ENCODE peak calls at places on chromosomes 3 and 15, in five cellular contexts. O is GM12878, U is stomach, F is H1, J is transverse colon. X is an unnamed sample.

GRCh38 chr3:68893600-68894239 is 38.6 kb downstream of the TAFA4 start:
- DNase-seq in U (no peak), F (no peak), O (no peak), J (no peak), X (no peak)

GRCh38 chr3:182636646-182637045 is 156.7 kb upstream of the ATP11B start:
- DNase-seq in O (no peak), U (no peak), J (no peak), F (no peak), X (no peak)

GRCh38 chr15:87349181-87349580 is 907.4 kb downstream of the NTRK3 start:
- DNase-seq in J (no peak), O (no peak), F (no peak), U (no peak), X (no peak)

GRCh38 chr15:38823272-38823671 is 258.7 kb upstream of the RASGRP1 start:
- DNase-seq in U (no peak), F (no peak), O (no peak), J (no peak), X (no peak)

GRCh38 chr3:13495351-13495813 is 15.3 kb downstream of the HDAC11 start:
- DNase-seq in J (no peak), O (no peak), F (no peak), U (no peak), X (no peak)

GRCh38 chr15:78671626-78672211 is 30.7 kb upstream of the CHRNB4 start:
- DNase-seq in J (no peak), F (peak), U (no peak), O (no peak), X (no peak)

GRCh38 chr3:69700949-69701348 is 38.3 kb upstream of the MITF start:
- DNase-seq in J (no peak), U (no peak), F (no peak), O (no peak), X (no peak)

GRCh38 chr3:36804295-36805055 is 40.1 kb upstream of the DCLK3 start:
- DNase-seq in J (no peak), U (no peak), F (no peak), O (no peak), X (no peak)

GRCh38 chr15:70089692-70089971 is 8.1 kb downstream of the TLE3 start:
- DNase-seq in O (no peak), F (no peak), J (no peak), U (no peak), X (no peak)

GRCh38 chr3:41578798-41579197 is 379.5 kb downstream of the CTNNB1 start:
- DNase-seq in F (no peak), U (no peak), J (no peak), O (no peak), X (no peak)

GRCh38 chr3:153599685-153600084 is 437.7 kb downstream of the RAP2B start:
- DNase-seq in J (no peak), O (no peak), U (peak), F (no peak), X (no peak)

GRCh38 chr3:179702271-179702947 is 49.6 kb downstream of the USP13 start:
- DNase-seq in J (no peak), F (no peak), U (no peak), O (no peak), X (no peak)

GRCh38 chr3:171556133-171556532 is 95.9 kb upstream of the TNIK start:
- DNase-seq in U (no peak), F (no peak), J (no peak), O (no peak), X (no peak)

GRCh38 chr3:122488262-122488973 is 26.3 kb downstream of the KPNA1 start:
- DNase-seq in J (no peak), O (no peak), F (no peak), U (no peak), X (no peak)

GRCh38 chr3:184155644-184156521 is 706 bp downstream of the DVL3 start:
- DNase-seq in F (peak), U (no peak), J (peak), O (no peak), X (peak)

GRCh38 chr3:42369304-42369703 is 41.1 kb downstream of the LYZL4 start:
- DNase-seq in O (no peak), F (no peak), U (peak), J (peak), X (no peak)

GRCh38 chr3:71103430-71103881 is 480.1 kb downstream of the FOXP1 start:
- DNase-seq in J (peak), O (no peak), U (peak), F (no peak), X (no peak)

GRCh38 chr3:42071720-42072582 is 19.2 kb upstream of the TRAK1 start:
- DNase-seq in F (no peak), U (peak), J (peak), O (no peak), X (no peak)

GRCh38 chr3:96200897-96201296 is 613.5 kb upstream of the EPHA6 start:
- DNase-seq in O (no peak), F (no peak), U (no peak), J (no peak), X (no peak)

GRCh38 chr3:126258670-126259069 is 78.3 kb upstream of the ALDH1L1 start:
- DNase-seq in F (no peak), J (no peak), U (no peak), O (no peak), X (no peak)

GRCh38 chr3:15099364-15100098 is 583 bp upstream of the RBSN start:
- DNase-seq in J (peak), U (no peak), O (no peak), F (no peak), X (no peak)

GRCh38 chr3:194404365-194405140 is 5.5 kb upstream of the GP5 start:
- DNase-seq in O (no peak), U (no peak), F (no peak), J (peak), X (no peak)

GRCh38 chr15:67422296-67422695 is 98.6 kb upstream of the C15orf61 start:
- DNase-seq in F (no peak), U (no peak), O (no peak), J (no peak), X (no peak)

GRCh38 chr15:88646951-88647350 is 8.1 kb downstream of the ISG20 start:
- DNase-seq in F (peak), U (peak), J (no peak), O (no peak), X (no peak)

GRCh38 chr3:170117134-170117533 is 64.4 kb downstream of the PHC3 start:
- DNase-seq in O (no peak), F (no peak), U (no peak), J (no peak), X (no peak)

GRCh38 chr3:79383402-79384012 is 384.3 kb downstream of the ROBO1 start:
- DNase-seq in U (no peak), O (no peak), F (no peak), J (no peak), X (no peak)

GRCh38 chr3:137013955-137014688 is 56.3 kb downstream of the IL20RB start:
- DNase-seq in F (peak), U (peak), O (peak), J (peak), X (peak)
- TF ChIP-seq POLR2AphosphoS5 in F (no peak), U (peak), O (no peak), J (no peak), X (no peak)

DNA sequence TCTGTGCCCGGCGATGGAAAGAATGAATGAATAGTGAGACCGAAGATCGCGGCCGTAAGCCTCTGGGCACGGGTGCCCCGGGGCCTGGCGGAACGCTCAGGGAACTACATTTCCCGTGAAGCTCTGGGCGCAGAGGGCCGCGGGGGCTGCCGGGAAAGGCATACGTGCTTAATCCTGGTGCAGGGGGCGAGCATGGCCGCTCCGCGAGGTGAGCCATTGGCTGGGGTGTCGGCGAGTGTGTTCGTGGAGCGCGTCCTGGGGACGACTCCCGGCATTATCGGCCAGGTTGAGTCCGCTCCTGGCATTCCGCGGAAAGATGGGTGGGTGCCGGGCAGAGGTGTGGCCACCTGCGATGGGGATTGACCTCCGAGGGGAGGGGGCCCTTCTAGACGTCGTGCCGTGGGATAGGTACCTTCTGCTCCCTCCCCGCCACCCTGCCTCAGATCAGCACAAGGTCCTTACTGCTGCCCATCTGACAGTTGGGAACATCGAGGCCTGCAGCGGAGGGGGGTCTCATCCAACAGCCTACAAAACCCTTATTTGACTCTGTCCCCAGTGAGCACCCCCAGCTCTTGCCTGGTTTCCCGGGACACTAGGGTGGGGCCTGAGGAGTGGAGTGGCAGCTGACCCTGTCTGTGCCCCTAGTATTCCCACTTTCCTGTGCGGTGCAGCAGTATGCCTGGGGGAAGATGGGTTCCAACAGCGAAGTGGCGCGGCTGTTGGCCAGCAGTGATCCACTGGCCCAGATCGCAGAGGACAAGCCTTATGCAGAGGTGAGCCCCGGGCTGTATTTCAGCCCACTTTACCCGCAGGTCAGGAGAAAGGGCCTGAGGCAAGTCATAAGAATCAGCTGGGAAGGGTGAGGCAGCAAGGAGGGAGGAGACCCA is at the start of gene MPI:
- DNase-seq in U (peak), J (peak), F (peak), O (no peak), X (peak)
- TF ChIP-seq POLR2AphosphoS5 in U (peak), J (peak), F (peak), O (peak), X (peak)

DNA sequence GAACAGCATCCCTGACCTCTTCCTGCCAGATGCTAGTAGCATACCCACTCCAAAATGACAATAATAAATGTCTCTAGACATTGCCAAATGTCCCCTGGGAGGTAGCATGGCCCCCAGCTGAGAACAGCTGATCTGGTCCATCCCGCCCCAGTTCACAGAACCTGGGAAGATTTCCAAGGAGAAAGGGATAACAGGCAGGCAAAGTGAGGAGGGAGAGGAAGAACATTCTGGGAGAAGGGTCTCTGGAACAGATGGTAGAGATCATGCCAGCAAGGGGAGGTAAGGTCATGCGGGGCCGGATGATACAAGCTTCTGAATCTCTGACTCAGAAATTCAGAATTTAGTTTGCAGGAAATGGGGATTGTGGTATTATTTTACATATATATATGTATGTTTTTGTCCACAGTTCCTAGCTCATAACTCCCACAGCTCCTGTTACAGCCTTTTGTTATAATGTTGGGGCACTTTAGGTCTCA is 192.7 kb downstream of the SUCLG2 start:
- DNase-seq in F (no peak), O (no peak), J (no peak), U (no peak), X (no peak)
- TF ChIP-seq POLR2AphosphoS5 in F (no peak), O (no peak), J (no peak), U (no peak), X (no peak)

GRCh38 chr3:102129774-102130608 is 280.7 kb downstream of the NFKBIZ start:
- DNase-seq in F (no peak), U (no peak), O (no peak), J (no peak), X (no peak)
- TF ChIP-seq POLR2AphosphoS5 in F (no peak), U (peak), O (no peak), J (peak), X (no peak)